ENCODE peak calls at places on chromosome 10, in ten cellular contexts. P, W, E, A, Y, T, H, M, Z and O are unnamed samples.

GRCh38 chr10:125154529-125154928 is 5.8 kb downstream of the CTBP2 start:
- DNase-seq in P (no peak), W (no peak), E (no peak), A (no peak), Y (no peak), T (no peak), H (no peak), M (no peak), Z (no peak), O (no peak)

GRCh38 chr10:17923728-17924127 is 28.0 kb upstream of the SLC39A12 start:
- DNase-seq in P (peak), W (peak), E (peak), A (no peak), Y (no peak), T (no peak), H (no peak), M (peak), Z (peak), O (peak)

GRCh38 chr10:71888623-71889387 is 37.8 kb upstream of the PSAP start:
- DNase-seq in P (peak), W (peak), E (peak), A (peak), Y (peak), T (peak), H (peak), M (peak), Z (peak), O (peak)

GRCh38 chr10:32349968-32350738 is 3.2 kb upstream of the EPC1 start:
- DNase-seq in P (peak), W (no peak), E (no peak), A (no peak), Y (no peak), T (no peak), H (no peak), M (no peak), Z (no peak), O (no peak)

GRCh38 chr10:8049151-8049873 is 5.2 kb upstream of the GATA3 start:
- DNase-seq in P (no peak), W (no peak), E (peak), A (peak), Y (peak), T (peak), H (peak), M (no peak), Z (peak), O (no peak)

GRCh38 chr10:133166828-133167692 is 7.0 kb downstream of the KNDC1 start:
- DNase-seq in P (no peak), W (no peak), E (no peak), A (no peak), Y (no peak), T (peak), H (no peak), M (no peak), Z (no peak), O (no peak)

GRCh38 chr10:113087082-113088029 is 137.3 kb downstream of the TCF7L2 start:
- DNase-seq in P (peak), W (peak), E (peak), A (no peak), Y (no peak), T (peak), H (no peak), M (peak), Z (peak), O (peak)

GRCh38 chr10:11396311-11396960 is 215.0 kb downstream of the USP6NL start:
- DNase-seq in P (no peak), W (no peak), E (no peak), A (no peak), Y (no peak), T (no peak), H (no peak), M (no peak), Z (no peak), O (no peak)

GRCh38 chr10:36819781-36820180 is 305.6 kb upstream of the ANKRD30A start:
- DNase-seq in P (no peak), W (no peak), E (no peak), A (no peak), Y (no peak), T (no peak), H (no peak), M (no peak), Z (no peak), O (no peak)

GRCh38 chr10:95280637-95281036 is 10.2 kb downstream of the PDLIM1 start:
- DNase-seq in P (no peak), W (no peak), E (no peak), A (no peak), Y (no peak), T (no peak), H (no peak), M (no peak), Z (no peak), O (no peak)

GRCh38 chr10:70666960-70667798 is 5.1 kb upstream of the ADAMTS14 start:
- DNase-seq in P (peak), W (no peak), E (no peak), A (no peak), Y (no peak), T (no peak), H (no peak), M (no peak), Z (peak), O (no peak)

GRCh38 chr10:74995806-74996205 is 115.7 kb upstream of the SAMD8 start:
- DNase-seq in P (no peak), W (no peak), E (no peak), A (no peak), Y (no peak), T (no peak), H (no peak), M (no peak), Z (no peak), O (no peak)

GRCh38 chr10:74994714-74995308 is 116.6 kb upstream of the SAMD8 start:
- DNase-seq in P (no peak), W (no peak), E (no peak), A (no peak), Y (no peak), T (no peak), H (no peak), M (peak), Z (peak), O (no peak)

GRCh38 chr10:74992068-74992467 is 119.4 kb upstream of the SAMD8 start:
- DNase-seq in P (no peak), W (no peak), E (no peak), A (no peak), Y (no peak), T (no peak), H (no peak), M (no peak), Z (no peak), O (no peak)

GRCh38 chr10:74991435-74991834 is 120.0 kb upstream of the SAMD8 start:
- DNase-seq in P (no peak), W (peak), E (peak), A (peak), Y (no peak), T (no peak), H (peak), M (peak), Z (peak), O (no peak)

GRCh38 chr10:74993649-74994048 is 117.8 kb upstream of the SAMD8 start:
- DNase-seq in P (no peak), W (no peak), E (no peak), A (no peak), Y (no peak), T (no peak), H (peak), M (no peak), Z (no peak), O (no peak)
- H3K9ac ChIP-seq in P (no peak), W (no peak), E (no peak), A (no peak), Y (no peak), T (no peak), H (no peak), M (no peak), Z (no peak), O (no peak)

DNA sequence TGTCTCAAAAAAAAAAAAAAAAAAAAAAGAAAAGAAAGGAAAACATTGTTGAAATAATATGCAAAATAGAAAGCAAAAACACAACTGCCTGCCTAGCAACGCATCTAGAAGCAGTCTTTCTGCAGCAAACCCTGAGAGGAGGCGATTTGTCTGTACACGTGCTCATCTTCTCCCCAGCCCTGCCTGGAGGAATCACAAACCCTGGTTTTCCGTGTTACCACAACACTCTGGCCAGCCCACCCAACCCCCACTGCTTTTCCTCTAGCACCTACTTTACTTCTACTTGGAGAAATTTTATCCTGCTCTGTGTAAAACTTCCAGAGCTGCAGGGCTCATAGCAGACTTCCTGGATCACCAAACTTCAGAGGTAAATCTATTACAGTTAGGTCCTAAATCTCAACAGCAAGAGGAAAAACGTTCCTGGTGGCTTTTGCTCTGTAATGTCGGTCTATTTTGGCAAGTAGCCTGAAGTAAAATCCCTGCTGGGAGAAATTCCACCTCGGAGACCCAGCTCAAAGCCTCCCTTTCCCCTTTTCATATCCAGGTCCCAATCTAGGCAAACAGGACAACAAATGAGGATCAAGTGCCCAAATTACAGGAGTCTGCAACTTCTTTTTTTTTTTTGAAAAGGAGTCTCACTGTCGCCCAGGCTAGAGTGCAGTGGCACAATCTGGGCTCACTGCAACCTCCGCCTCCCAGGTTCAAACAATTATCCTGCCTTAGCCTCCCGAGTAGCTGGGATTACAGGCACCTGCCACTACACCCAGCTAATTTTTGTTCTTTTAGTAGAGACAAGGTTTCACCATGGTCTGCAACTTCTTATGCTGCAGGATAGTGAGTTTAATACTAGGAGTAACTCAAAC is 91.6 kb downstream of the DNMBP start:
- DNase-seq in P (peak), W (peak), E (peak), A (peak), Y (peak), T (no peak), H (peak), M (peak), Z (no peak), O (peak)
- H3K4me3 ChIP-seq in P (peak), W (peak), E (peak), A (peak), Y (peak), T (peak), H (no peak), M (no peak), Z (no peak), O (no peak)

GRCh38 chr10:93917814-93918213 is 24.0 kb downstream of the SLC35G1 start:
- DNase-seq in P (no peak), W (no peak), E (no peak), A (no peak), Y (no peak), T (no peak), H (no peak), M (no peak), Z (no peak), O (no peak)
- H3K9ac ChIP-seq in P (no peak), W (no peak), E (no peak), A (no peak), Y (no peak), T (no peak), H (no peak), M (no peak), Z (no peak), O (no peak)

DNA sequence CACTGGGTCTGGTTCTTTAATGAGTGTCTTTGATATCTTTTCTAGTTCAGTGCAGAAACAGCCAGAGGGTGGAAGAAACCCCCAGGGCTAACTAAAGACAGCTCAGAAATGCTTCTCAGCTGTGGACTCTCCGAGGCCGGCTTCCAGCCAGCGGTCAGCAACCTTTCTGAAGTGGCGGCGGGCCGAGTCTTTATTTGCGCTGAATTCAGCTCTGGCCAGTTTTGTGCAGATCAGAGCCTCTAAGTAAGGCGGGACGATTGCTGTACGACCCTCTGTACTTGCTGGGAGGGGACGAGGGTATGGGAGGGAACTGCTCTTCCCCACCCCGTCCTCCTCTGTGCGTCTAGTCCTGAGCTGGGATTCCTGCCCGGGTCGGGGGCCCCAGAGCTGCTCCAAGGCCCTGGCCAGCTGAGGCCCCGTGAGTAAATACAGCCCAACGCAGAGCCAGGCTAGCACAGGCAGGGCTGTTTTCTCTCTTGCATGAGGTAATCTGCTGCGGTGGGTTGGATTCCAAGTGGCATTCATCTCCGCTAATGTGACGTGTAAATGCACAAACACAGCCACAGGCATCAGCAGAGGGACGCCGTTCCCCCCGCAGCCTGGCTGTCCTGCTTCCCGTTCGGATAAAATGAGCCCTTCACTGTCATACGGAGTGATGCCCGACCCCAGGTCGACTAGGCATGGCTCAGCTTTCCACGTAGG is 159.7 kb downstream of the PIP4K2A start:
- DNase-seq in P (peak), W (peak), E (no peak), A (peak), Y (peak), T (peak), H (peak), M (peak), Z (no peak), O (peak)
- H3K4me3 ChIP-seq in P (peak), W (peak), E (no peak), A (no peak), Y (no peak), T (no peak), H (no peak), M (no peak), Z (no peak), O (no peak)

DNA sequence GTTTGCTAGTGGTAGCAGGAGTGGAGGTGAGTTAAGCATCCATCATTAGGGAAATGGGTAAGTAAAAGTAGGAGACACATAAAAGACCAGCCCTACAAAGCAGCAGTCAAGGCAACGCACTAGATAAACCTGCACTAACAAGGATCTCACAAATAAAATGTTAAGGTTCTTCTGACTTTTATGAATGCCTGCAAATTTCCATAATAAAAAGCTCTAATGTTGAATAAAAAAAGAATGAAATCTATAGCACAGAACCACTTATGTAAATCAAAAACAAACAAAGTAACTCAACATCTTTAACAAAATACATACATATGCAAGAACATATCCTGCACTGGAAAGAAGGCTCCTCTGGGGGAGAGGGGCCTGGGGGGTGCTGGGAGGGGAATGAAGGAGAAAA is 4.6 kb downstream of the SGMS1 start:
- DNase-seq in P (no peak), W (no peak), E (no peak), A (no peak), Y (no peak), T (no peak), H (no peak), M (no peak), Z (no peak), O (no peak)
- H3K9ac ChIP-seq in P (no peak), W (no peak), E (no peak), A (no peak), Y (no peak), T (no peak), H (no peak), M (no peak), Z (no peak), O (no peak)

GRCh38 chr10:23694446-23694920 is 255.6 kb downstream of the OTUD1 start:
- DNase-seq in P (no peak), W (no peak), E (peak), A (peak), Y (peak), T (peak), H (peak), M (no peak), Z (no peak), O (no peak)
- H3K4me3 ChIP-seq in P (no peak), W (no peak), E (no peak), A (peak), Y (peak), T (peak), H (no peak), M (no peak), Z (no peak), O (no peak)

DNA sequence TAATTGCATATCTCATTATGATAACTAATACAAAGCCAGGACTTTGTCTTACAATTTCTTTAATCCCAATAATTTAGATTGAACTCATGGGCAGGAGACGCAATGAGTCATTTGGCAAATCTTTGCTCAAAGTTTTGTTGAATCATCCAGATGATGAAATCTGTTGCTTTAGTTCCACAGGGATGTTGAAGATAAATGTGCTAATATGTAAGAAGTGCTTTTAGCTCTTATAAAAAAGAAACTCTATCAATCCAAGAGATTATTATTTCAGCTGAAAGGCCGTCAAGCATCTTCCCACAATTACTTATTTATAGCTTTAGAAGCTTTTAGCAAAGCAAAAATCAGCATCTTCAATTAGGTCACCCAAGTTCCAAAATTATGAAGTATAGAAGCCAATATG is 36.8 kb upstream of the ANK3 start:
- DNase-seq in P (peak), W (peak), E (peak), A (no peak), Y (no peak), T (no peak), H (no peak), M (peak), Z (peak), O (no peak)
- H3K9ac ChIP-seq in P (peak), W (peak), E (no peak), A (no peak), Y (no peak), T (no peak), H (peak), M (no peak), Z (peak), O (no peak)